ENCODE peak calls at places on chromosomes 5 and 9, in nine cellular contexts. B, R, Y, X, G, T, D, K and A are unnamed samples. For H3K36me3, the result is how much of the 10 kb centered on the place peaks cover.

GRCh38 chr5:121138952-121139351 is 674.9 kb downstream of the PRR16 start:
- DNase-seq in T (no peak), G (no peak), K (no peak), R (no peak), X (no peak), D (no peak), Y (no peak), B (no peak), A (no peak)

GRCh38 chr5:52846443-52846842 is 58.7 kb downstream of the ITGA1 start:
- DNase-seq in G (no peak), X (no peak), B (no peak), Y (no peak), D (no peak), R (no peak), K (no peak), T (peak), A (no peak)

GRCh38 chr9:31807574-31808256 is 576.7 kb upstream of the ACO1 start:
- DNase-seq in X (no peak), T (no peak), K (no peak), Y (no peak), D (no peak), B (peak), G (peak), R (no peak), A (no peak)

GRCh38 chr5:81349161-81349560 is 44.8 kb downstream of the ACOT12 start:
- DNase-seq in Y (no peak), T (no peak), B (no peak), R (no peak), K (no peak), G (no peak), D (no peak), X (no peak), A (no peak)

GRCh38 chr9:98927724-98928123 is 16.0 kb upstream of the COL15A1 start:
- DNase-seq in X (no peak), R (no peak), Y (no peak), D (no peak), T (no peak), B (no peak), G (no peak), K (no peak), A (no peak)

GRCh38 chr9:79955300-79955699 is 383.5 kb downstream of the TLE4 start:
- DNase-seq in Y (no peak), G (no peak), K (no peak), X (no peak), D (no peak), T (no peak), B (no peak), R (no peak), A (no peak)

GRCh38 chr9:112582371-112582770 is 95.7 kb downstream of the KIAA1958 start:
- DNase-seq in T (no peak), X (no peak), Y (no peak), D (peak), B (no peak), K (no peak), G (no peak), R (no peak), A (no peak)

GRCh38 chr5:34486160-34486765 is 169.9 kb upstream of the RAI14 start:
- DNase-seq in R (no peak), K (no peak), G (peak), T (peak), X (peak), D (peak), Y (peak), B (peak), A (peak)

GRCh38 chr9:94017939-94018531 is 62.9 kb upstream of the BARX1 start:
- DNase-seq in D (no peak), B (no peak), R (no peak), Y (no peak), X (no peak), T (peak), G (no peak), K (no peak), A (no peak)

GRCh38 chr9:88992556-88992955 is 1.3 kb downstream of the S1PR3 start:
- DNase-seq in K (no peak), G (no peak), B (no peak), D (no peak), Y (no peak), T (no peak), R (no peak), X (no peak), A (no peak)

GRCh38 chr5:1820926-1821325 is 19.7 kb downstream of the NDUFS6 start:
- DNase-seq in G (peak), X (no peak), K (no peak), T (no peak), R (no peak), B (no peak), D (no peak), Y (peak), A (no peak)

GRCh38 chr5:816176-816575 is 31.6 kb upstream of the ZDHHC11B start:
- DNase-seq in K (no peak), X (no peak), Y (no peak), G (no peak), B (no peak), T (no peak), R (no peak), D (no peak), A (no peak)

GRCh38 chr5:58674711-58675110 is 91.8 kb downstream of the RAB3C start:
- DNase-seq in G (no peak), R (no peak), Y (no peak), K (no peak), T (no peak), D (no peak), B (no peak), X (no peak), A (no peak)

GRCh38 chr9:89522261-89522978 is 24.5 kb upstream of the SEMA4D start:
- DNase-seq in R (peak), D (no peak), G (peak), T (no peak), Y (no peak), K (no peak), B (peak), X (no peak), A (peak)

GRCh38 chr9:137317979-137318511 is 16.0 kb upstream of the NRARP start:
- DNase-seq in B (no peak), K (no peak), Y (peak), T (no peak), D (no peak), R (no peak), G (peak), X (no peak), A (no peak)

GRCh38 chr5:53039855-53040254 is 50.7 kb downstream of the ITGA2 start:
- DNase-seq in X (no peak), B (no peak), T (no peak), K (no peak), D (no peak), R (no peak), Y (no peak), G (no peak), A (no peak)

GRCh38 chr5:1488882-1489680 is 34.7 kb downstream of the LPCAT1 start:
- DNase-seq in K (no peak), G (no peak), R (no peak), D (peak), B (no peak), X (peak), Y (no peak), T (peak), A (peak)

GRCh38 chr9:115144706-115145105 is 26.7 kb upstream of the TNC start:
- DNase-seq in X (peak), Y (no peak), B (no peak), R (no peak), T (peak), D (no peak), K (no peak), G (no peak), A (no peak)

GRCh38 chr9:81798606-81799005 is 109.3 kb upstream of the TLE1 start:
- DNase-seq in R (no peak), D (no peak), K (no peak), X (no peak), T (peak), B (no peak), G (no peak), Y (no peak), A (no peak)

GRCh38 chr5:1793966-1794895 is 5.4 kb downstream of the MRPL36 start:
- DNase-seq in R (no peak), X (peak), G (no peak), Y (peak), K (no peak), B (no peak), T (peak), D (peak), A (no peak)

GRCh38 chr5:68267044-68267443 is 51.5 kb downstream of the PIK3R1 start:
- DNase-seq in B (no peak), K (no peak), R (no peak), D (no peak), G (no peak), Y (no peak), X (no peak), T (no peak), A (no peak)

GRCh38 chr5:73160239-73160671 is 12.7 kb upstream of the TMEM174 start:
- DNase-seq in D (no peak), K (no peak), Y (no peak), R (no peak), B (no peak), X (peak), G (no peak), T (peak), A (peak)

GRCh38 chr9:110897899-110898298 is 140.4 kb downstream of the LPAR1 start:
- DNase-seq in T (no peak), X (no peak), G (no peak), R (no peak), Y (no peak), K (no peak), B (no peak), D (no peak), A (no peak)

GRCh38 chr9:71285191-71285656 is 163.8 kb upstream of the TRPM3 start:
- DNase-seq in T (peak), X (peak), B (no peak), Y (no peak), K (no peak), G (no peak), D (peak), R (no peak), A (peak)

GRCh38 chr5:14148483-14148882 is 5.3 kb downstream of the TRIO start:
- DNase-seq in K (no peak), T (no peak), R (no peak), Y (no peak), B (no peak), D (no peak), G (no peak), X (no peak), A (no peak)

GRCh38 chr5:146344155-146345118 is 5.8 kb downstream of the POU4F3 start:
- DNase-seq in K (no peak), Y (no peak), R (no peak), B (no peak), G (no peak), D (no peak), T (no peak), X (no peak), A (no peak)
- H3K36me3 ChIP-seq in K (under half), Y (under half), R (under half), B (under half), G (under half), D (under half), T (under half), X (under half), A (under half)

GRCh38 chr5:57199866-57200265 is 26.0 kb downstream of the GPBP1 start:
- DNase-seq in G (no peak), X (no peak), D (no peak), K (no peak), T (no peak), B (peak), Y (no peak), R (no peak), A (no peak)

GRCh38 chr5:57207007-57207653 is 33.3 kb downstream of the GPBP1 start:
- DNase-seq in R (no peak), K (no peak), Y (no peak), B (no peak), X (no peak), G (no peak), D (no peak), T (no peak), A (no peak)

GRCh38 chr5:57207681-57208080 is 33.8 kb downstream of the GPBP1 start:
- DNase-seq in K (no peak), X (no peak), Y (peak), D (no peak), B (no peak), G (no peak), T (no peak), R (no peak), A (no peak)

GRCh38 chr5:57202811-57203210 is 29.0 kb downstream of the GPBP1 start:
- DNase-seq in X (no peak), B (no peak), R (no peak), Y (no peak), D (no peak), K (no peak), G (no peak), T (no peak), A (no peak)
- H3K36me3 ChIP-seq in X (under half), B (under half), R (under half), Y (under half), D (under half), K (under half), G (under half), T (under half), A (under half)

DNA sequence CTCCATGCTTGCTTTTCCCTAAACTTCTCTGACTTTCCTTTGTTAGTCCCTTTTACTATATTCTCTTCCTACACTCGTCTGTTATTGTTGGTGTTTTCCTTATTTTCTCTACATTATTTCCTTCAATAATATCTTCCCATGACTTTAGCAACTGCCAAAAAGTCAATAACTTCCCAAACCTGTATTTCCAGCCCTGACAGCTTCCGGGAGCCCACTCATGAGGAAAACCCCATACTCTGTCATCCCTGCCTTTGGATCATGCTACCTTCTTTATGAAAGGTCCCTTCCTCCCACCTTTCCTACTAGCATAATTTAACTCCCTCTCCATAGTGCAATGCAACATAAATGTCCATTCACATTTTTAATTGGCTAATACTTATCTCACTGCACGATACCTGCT is 144.0 kb upstream of the CDH6 start:
- DNase-seq in G (no peak), D (no peak), B (no peak), X (no peak), Y (no peak), R (no peak), K (no peak), T (no peak), A (no peak)
- H3K36me3 ChIP-seq in G (under half), D (under half), B (under half), X (under half), Y (under half), R (under half), K (under half), T (under half), A (under half)

GRCh38 chr5:172107606-172108005 is 80.4 kb downstream of the STK10 start:
- DNase-seq in Y (no peak), R (no peak), D (peak), G (peak), T (peak), X (peak), K (no peak), B (peak), A (no peak)
- H3K36me3 ChIP-seq in Y (under half), R (under half), D (under half), G (half or more), T (under half), X (under half), K (under half), B (under half), A (under half)

GRCh38 chr9:104795857-104796256 is 31.9 kb downstream of the NIPSNAP3B start:
- DNase-seq in R (no peak), G (no peak), T (no peak), B (no peak), K (no peak), Y (no peak), D (no peak), X (no peak), A (no peak)
- H3K36me3 ChIP-seq in R (under half), G (half or more), T (half or more), B (half or more), K (under half), Y (half or more), D (under half), X (half or more), A (under half)

GRCh38 chr5:122816726-122817125 is 28.7 kb upstream of the SNX24 start:
- DNase-seq in G (no peak), Y (no peak), K (no peak), D (no peak), B (no peak), T (no peak), R (no peak), X (no peak), A (no peak)
- H3K36me3 ChIP-seq in G (half or more), Y (under half), K (under half), D (under half), B (under half), T (under half), R (under half), X (under half), A (under half)